ENCODE peak calls at places on chromosomes 3 and 15, in four cellular contexts. Y is SK-MEL-5, Q is AML-193, S is ELR. F is an unnamed sample.

GRCh38 chr3:148718982-148719862 is 21.5 kb downstream of the AGTR1 start:
- DNase-seq in Y (peak; percentile 28), Q (peak; percentile 68), S (peak; percentile 52), F (no peak)

GRCh38 chr3:48222616-48223513 is at the start of gene CAMP:
- DNase-seq in Y (peak; percentile 83), Q (peak; percentile 100), S (peak; percentile 49), F (peak; percentile 75)

GRCh38 chr15:37585966-37586656 is 348.3 kb upstream of the TMCO5A start:
- DNase-seq in Y (no peak), Q (no peak), S (peak; percentile 59), F (no peak)

GRCh38 chr3:28118087-28118486 is 123.3 kb upstream of the CMC1 start:
- DNase-seq in Y (no peak), Q (no peak), S (no peak), F (no peak)

GRCh38 chr3:172317984-172318383 is 130.3 kb downstream of the GHSR start:
- DNase-seq in Y (peak; percentile 6), Q (no peak), S (peak; percentile 91), F (no peak)

GRCh38 chr3:125128861-125129501 is 73.2 kb upstream of the HEG1 start:
- DNase-seq in Y (no peak), Q (no peak), S (peak; percentile 85), F (no peak)

GRCh38 chr15:62483817-62484216 is 318.7 kb upstream of the C2CD4B start:
- DNase-seq in Y (no peak), Q (no peak), S (no peak), F (no peak)

GRCh38 chr15:51104512-51104911 is 9.8 kb upstream of the TNFAIP8L3 start:
- DNase-seq in Y (no peak), Q (no peak), S (no peak), F (no peak)

GRCh38 chr3:158768881-158769518 is 32.9 kb upstream of the MFSD1 start:
- DNase-seq in Y (no peak), Q (no peak), S (peak; percentile 95), F (no peak)

GRCh38 chr3:109927161-109927560 is 589.8 kb upstream of the DPPA4 start:
- DNase-seq in Y (peak; percentile 98), Q (no peak), S (peak; percentile 99), F (no peak)

GRCh38 chr3:180680097-180680430 is 775 bp upstream of the CCDC39 start:
- DNase-seq in Y (peak; percentile 49), Q (no peak), S (peak; percentile 49), F (no peak)

GRCh38 chr3:76245073-76245472 is 459.7 kb upstream of the ZNF717 start:
- DNase-seq in Y (no peak), Q (no peak), S (no peak), F (no peak)

GRCh38 chr3:34843479-34843870 is 795.9 kb upstream of the ARPP21 start:
- DNase-seq in Y (no peak), Q (no peak), S (no peak), F (no peak)

GRCh38 chr3:155646128-155646527 is 98.7 kb downstream of the PLCH1 start:
- DNase-seq in Y (no peak), Q (no peak), S (no peak), F (no peak)

GRCh38 chr3:10333359-10333670 is 12.4 kb upstream of the SEC13 start:
- DNase-seq in Y (no peak), Q (no peak), S (no peak), F (no peak)

GRCh38 chr3:71201939-71202338 is 381.6 kb downstream of the FOXP1 start:
- DNase-seq in Y (no peak), Q (no peak), S (no peak), F (no peak)

GRCh38 chr3:31092748-31093607 is 198.5 kb upstream of the GADL1 start:
- DNase-seq in Y (no peak), Q (no peak), S (peak; percentile 33), F (no peak)

GRCh38 chr3:188037116-188037718 is 116.7 kb upstream of the LPP start:
- DNase-seq in Y (peak; percentile 77), Q (no peak), S (peak; percentile 60), F (no peak)

GRCh38 chr3:171672124-171672523 is 138.2 kb downstream of the PLD1 start:
- DNase-seq in Y (no peak), Q (no peak), S (no peak), F (no peak)

GRCh38 chr3:184275961-184276910 is at the start of gene ECE2:
- DNase-seq in Y (no peak), Q (no peak), S (no peak), F (no peak)

GRCh38 chr3:56467801-56468183 is 475 bp downstream of the ERC2 start:
- DNase-seq in Y (no peak), Q (no peak), S (peak; percentile 2), F (no peak)

GRCh38 chr15:80242132-80242769 is 9.8 kb downstream of the CTXND1 start:
- DNase-seq in Y (peak; percentile 81), Q (no peak), S (peak; percentile 58), F (no peak)

GRCh38 chr3:161148832-161149475 is 43.8 kb upstream of the B3GALNT1 start:
- DNase-seq in Y (no peak), Q (no peak), S (peak; percentile 16), F (no peak)

GRCh38 chr3:172606021-172606420 is 82.8 kb upstream of the TNFSF10 start:
- DNase-seq in Y (no peak), Q (no peak), S (peak; percentile 88), F (no peak)

GRCh38 chr15:76866716-76867321 is 38.3 kb downstream of the SCAPER start:
- DNase-seq in Y (peak; percentile 61), Q (peak; percentile 41), S (peak; percentile 49), F (no peak)

GRCh38 chr3:52026016-52026415 is 30.3 kb upstream of the RPL29 start:
- DNase-seq in Y (no peak), Q (no peak), S (no peak), F (no peak)

GRCh38 chr3:197718904-197719303 is 17.8 kb downstream of the RUBCN start:
- DNase-seq in Y (no peak), Q (no peak), S (peak; percentile 97), F (no peak)